ENCODE peak calls at places on chromosomes 3 and 15, in five cellular contexts. P, N, O, B and T are unnamed samples.

GRCh38 chr15:58185439-58185838 is 47.3 kb downstream of the AQP9 start:
- DNase-seq in P (no peak), N (no peak), O (no peak), B (no peak), T (no peak)

GRCh38 chr3:5479229-5479799 is 291.8 kb downstream of the EDEM1 start:
- DNase-seq in P (no peak), N (no peak), O (no peak), B (no peak), T (no peak)

GRCh38 chr3:71006810-71007785 is 576.4 kb downstream of the FOXP1 start:
- DNase-seq in P (peak), N (no peak), O (no peak), B (peak), T (no peak)

GRCh38 chr3:28286595-28286994 is 45.2 kb downstream of the CMC1 start:
- DNase-seq in P (peak), N (peak), O (no peak), B (peak), T (no peak)

GRCh38 chr3:125443923-125444322 is 68.8 kb upstream of the ZNF148 start:
- DNase-seq in P (no peak), N (peak), O (no peak), B (no peak), T (no peak)

GRCh38 chr3:49876567-49876966 is 6.9 kb upstream of the CAMKV start:
- DNase-seq in P (no peak), N (no peak), O (no peak), B (no peak), T (no peak)

GRCh38 chr15:82875411-82876003 is 66.1 kb downstream of the WHAMM start:
- DNase-seq in P (no peak), N (peak), O (no peak), B (no peak), T (no peak)

GRCh38 chr3:27976933-27977332 is 254.8 kb upstream of the EOMES start:
- DNase-seq in P (no peak), N (peak), O (no peak), B (no peak), T (no peak)

GRCh38 chr3:69948246-69948862 is 51.2 kb upstream of the SAMMSON start:
- DNase-seq in P (peak), N (peak), O (no peak), B (peak), T (no peak)

GRCh38 chr3:16012086-16012485 is 162.4 kb upstream of the GALNT15 start:
- DNase-seq in P (no peak), N (peak), O (no peak), B (no peak), T (no peak)

GRCh38 chr3:187685948-187686347 is 15.8 kb upstream of the SST start:
- DNase-seq in P (no peak), N (no peak), O (peak), B (peak), T (no peak)

GRCh38 chr3:186609247-186609868 is 3.5 kb upstream of the AHSG start:
- DNase-seq in P (no peak), N (no peak), O (no peak), B (peak), T (no peak)
- TF ChIP-seq CTCF in P (no peak), N (peak), O (no peak), B (peak), T (no peak)

GRCh38 chr3:100653731-100654309 is 44.4 kb downstream of the ADGRG7 start:
- DNase-seq in P (peak), N (no peak), O (peak), B (no peak), T (no peak)

GRCh38 chr3:100647673-100648072 is 38.3 kb downstream of the ADGRG7 start:
- DNase-seq in P (no peak), N (no peak), O (no peak), B (no peak), T (no peak)

GRCh38 chr3:100645913-100646312 is 36.5 kb downstream of the ADGRG7 start:
- DNase-seq in P (no peak), N (no peak), O (no peak), B (no peak), T (no peak)

GRCh38 chr3:100647171-100647570 is 37.8 kb downstream of the ADGRG7 start:
- DNase-seq in P (no peak), N (no peak), O (no peak), B (no peak), T (no peak)

DNA sequence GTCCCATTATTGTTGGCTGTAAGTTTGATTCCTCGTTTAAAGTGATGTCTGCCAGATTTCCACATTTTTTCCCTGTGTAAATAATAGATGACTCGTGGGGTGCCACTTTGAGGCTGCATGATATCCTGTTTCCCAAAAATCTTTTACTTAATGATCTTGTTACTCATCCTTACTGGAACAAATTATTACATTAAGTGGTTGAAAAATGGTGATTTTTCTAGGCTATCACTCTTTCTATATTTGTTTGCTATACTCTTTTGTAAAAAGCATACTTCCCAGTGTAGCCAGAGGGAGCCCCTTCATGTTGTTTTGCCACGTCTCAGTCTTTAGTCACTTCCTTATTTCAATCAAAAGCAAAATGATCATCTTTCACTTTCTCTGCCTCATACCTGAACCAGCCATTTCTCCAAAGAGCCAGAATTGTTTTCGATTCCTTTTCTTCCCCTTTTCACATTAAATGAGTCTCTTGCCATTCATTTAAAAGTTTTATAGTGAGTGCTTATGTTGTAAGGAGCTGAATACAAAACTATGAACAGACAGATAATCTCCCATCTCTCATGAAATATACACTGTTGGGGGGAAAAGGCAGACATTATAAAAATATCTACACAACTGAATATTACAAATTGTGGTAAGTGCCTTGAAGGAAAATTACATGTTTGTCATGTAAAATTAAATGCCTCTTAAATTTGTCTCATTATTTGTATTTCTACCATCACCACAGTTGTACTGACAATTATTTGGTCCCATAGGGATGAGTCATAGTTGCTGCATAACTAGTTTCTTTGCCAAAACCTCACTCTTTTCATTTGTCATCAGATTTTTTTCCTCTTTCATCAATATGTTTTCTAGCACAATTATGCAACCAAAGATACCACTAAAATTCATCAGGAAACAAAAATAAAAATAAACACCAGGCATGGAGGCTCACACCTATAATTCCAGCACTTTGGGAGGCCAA is 41.5 kb downstream of the ADGRG7 start:
- DNase-seq in P (no peak), N (peak), O (no peak), B (peak), T (no peak)
- TF ChIP-seq CTCF in P (no peak), N (no peak), O (no peak), B (peak), T (no peak)

GRCh38 chr15:88638626-88639372 is at the start of gene ISG20:
- DNase-seq in P (peak), N (peak), O (peak), B (peak), T (peak)
- TF ChIP-seq CTCF in P (peak), N (peak), O (no peak), B (peak), T (no peak)

DNA sequence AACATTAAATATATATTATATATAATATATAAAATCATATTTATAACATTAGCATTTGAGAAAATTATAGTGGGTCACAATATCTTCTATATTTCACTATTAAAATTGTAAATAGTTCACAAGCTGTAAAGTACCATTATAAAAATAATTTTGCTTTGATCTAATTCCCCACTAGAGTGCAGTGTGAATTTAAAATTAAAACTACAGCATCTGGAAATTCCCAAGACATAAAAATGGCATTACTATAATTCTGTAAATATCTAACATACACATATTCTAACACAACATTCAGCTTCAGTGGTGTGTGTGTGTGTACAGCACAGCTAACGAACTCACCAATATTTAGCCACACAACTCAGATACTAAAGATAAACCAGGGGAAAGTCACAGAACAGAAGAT is 424.9 kb upstream of the ZNF385D start:
- DNase-seq in P (no peak), N (no peak), O (no peak), B (no peak), T (no peak)
- TF ChIP-seq CTCF in P (peak), N (no peak), O (no peak), B (peak), T (no peak)

GRCh38 chr3:112857526-112857925 is 10.9 kb upstream of the CD200R1L start:
- DNase-seq in P (no peak), N (no peak), O (no peak), B (no peak), T (no peak)
- TF ChIP-seq CTCF in P (no peak), N (no peak), O (no peak), B (no peak), T (no peak)

DNA sequence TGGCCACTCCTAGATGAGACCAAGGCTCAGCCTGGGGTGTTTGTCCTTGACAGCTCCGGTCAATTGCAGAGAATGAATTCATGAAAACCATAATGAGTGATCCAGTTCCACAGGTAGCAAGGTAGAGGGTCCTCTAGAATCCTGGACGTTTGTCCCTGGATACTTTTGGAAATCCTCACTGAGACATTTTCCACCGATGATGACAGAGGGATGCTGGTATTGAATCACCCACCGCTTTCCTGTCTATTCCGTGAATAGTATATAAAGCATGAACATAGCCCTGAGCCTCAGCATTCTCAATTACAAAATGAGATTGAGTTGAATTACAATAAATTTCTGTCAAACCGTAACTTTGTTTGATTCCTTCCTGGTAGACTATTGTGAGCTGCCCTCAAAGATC is 5.7 kb upstream of the DCUN1D1 start:
- DNase-seq in P (no peak), N (no peak), O (no peak), B (no peak), T (no peak)
- TF ChIP-seq CTCF in P (no peak), N (no peak), O (no peak), B (no peak), T (no peak)

DNA sequence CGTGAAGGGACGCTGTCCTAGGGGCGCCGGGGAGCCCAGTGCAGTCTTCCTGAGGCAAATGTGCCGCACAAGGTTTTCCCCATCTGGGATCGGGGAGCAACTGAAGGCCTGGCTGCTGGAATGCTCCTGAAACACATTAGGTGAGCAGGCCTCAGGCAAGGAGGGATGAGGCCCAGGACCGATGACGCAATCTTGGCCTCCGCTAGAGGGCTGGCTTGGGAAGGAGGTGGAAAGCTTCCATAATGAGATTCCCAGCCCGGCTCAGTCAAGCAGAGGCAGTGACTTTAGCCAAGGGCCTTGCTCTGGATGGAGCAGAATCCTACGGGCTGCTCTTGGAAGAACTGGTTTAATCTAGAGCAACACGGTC is 50.8 kb downstream of the CPN2 start:
- DNase-seq in P (peak), N (peak), O (peak), B (no peak), T (peak)
- TF ChIP-seq CTCF in P (peak), N (no peak), O (no peak), B (no peak), T (no peak)

GRCh38 chr3:128068156-128068620 is 16.0 kb downstream of the SEC61A1 start:
- DNase-seq in P (peak), N (peak), O (peak), B (peak), T (peak)
- TF ChIP-seq CTCF in P (peak), N (peak), O (peak), B (peak), T (peak)